ENCODE peak calls at places on chromosomes 6 and 20, in five cellular contexts. F, Z, D, C and S are unnamed samples.

GRCh38 chr6:139278190-139278589 is 13.6 kb downstream of the TXLNB start:
- DNase-seq in D (no peak), F (no peak), C (no peak), Z (no peak), S (peak)

GRCh38 chr20:6976535-6976934 is 209.0 kb downstream of the BMP2 start:
- DNase-seq in Z (no peak), C (no peak), F (no peak), D (no peak), S (no peak)

GRCh38 chr6:13113956-13114593 is 214.3 kb downstream of the TBC1D7 start:
- DNase-seq in C (no peak), Z (no peak), F (no peak), D (no peak), S (no peak)

GRCh38 chr6:130713144-130713543 is 114.1 kb upstream of the SMLR1 start:
- DNase-seq in Z (no peak), F (no peak), D (no peak), C (no peak), S (no peak)

GRCh38 chr6:169097336-169098052 is 156.2 kb downstream of the THBS2 start:
- DNase-seq in C (peak), F (no peak), D (no peak), Z (no peak), S (peak)

GRCh38 chr6:131946992-131947955 is 3.9 kb downstream of the CCN2 start:
- DNase-seq in Z (no peak), D (peak), C (peak), F (no peak), S (no peak)

GRCh38 chr6:126947070-126947469 is 171.4 kb upstream of the RSPO3 start:
- DNase-seq in Z (no peak), F (no peak), D (no peak), C (no peak), S (no peak)

GRCh38 chr20:59614714-59615113 is 10.4 kb downstream of the PHACTR3 start:
- DNase-seq in D (no peak), F (no peak), C (no peak), Z (no peak), S (no peak)

GRCh38 chr6:88492824-88493223 is 326.7 kb upstream of the CNR1 start:
- DNase-seq in C (peak), F (no peak), Z (no peak), D (peak), S (peak)

GRCh38 chr6:152356659-152357058 is 280.5 kb downstream of the SYNE1 start:
- DNase-seq in F (no peak), Z (peak), D (peak), C (peak), S (peak)

GRCh38 chr20:62816879-62817873 is at the start of gene COL9A3:
- DNase-seq in Z (no peak), D (peak), C (no peak), F (no peak), S (peak)

GRCh38 chr6:112939543-112939942 is 592.4 kb downstream of the RFPL4B start:
- DNase-seq in Z (peak), D (no peak), C (no peak), F (no peak), S (peak)

GRCh38 chr20:41734506-41734945 is 116.3 kb upstream of the CHD6 start:
- DNase-seq in Z (peak), C (no peak), D (peak), F (no peak), S (peak)

GRCh38 chr20:58162976-58163375 is 65.5 kb downstream of the ANKRD60 start:
- DNase-seq in C (no peak), Z (no peak), F (no peak), D (no peak), S (no peak)

GRCh38 chr6:122621638-122622037 is 11.4 kb downstream of the PKIB start:
- DNase-seq in F (no peak), D (no peak), C (no peak), Z (peak), S (peak)

GRCh38 chr6:74585779-74586178 is 620.1 kb downstream of the COL12A1 start:
- DNase-seq in F (no peak), D (no peak), C (no peak), Z (no peak), S (no peak)

GRCh38 chr20:4153251-4153650 is 137.9 kb upstream of the RNF24 start:
- DNase-seq in C (no peak), F (no peak), Z (no peak), D (no peak), S (no peak)

GRCh38 chr6:161215193-161215592 is 58.7 kb downstream of the AGPAT4 start:
- DNase-seq in F (no peak), D (peak), C (peak), Z (no peak), S (no peak)

GRCh38 chr6:43250992-43251373 is 7.7 kb downstream of the TTBK1 start:
- DNase-seq in Z (peak), C (no peak), D (no peak), F (no peak), S (no peak)

GRCh38 chr20:48066256-48066655 is 281.0 kb upstream of the SULF2 start:
- DNase-seq in C (peak), D (no peak), Z (no peak), F (no peak), S (no peak)

GRCh38 chr6:3906191-3907019 is 57.2 kb downstream of the FAM50B start:
- DNase-seq in Z (no peak), C (no peak), D (peak), F (no peak), S (no peak)

GRCh38 chr6:99589290-99589672 is 17.4 kb upstream of the PRDM13 start:
- DNase-seq in Z (no peak), D (no peak), F (no peak), C (no peak), S (peak)

GRCh38 chr20:41308290-41308691 is 9.2 kb downstream of the ZHX3 start:
- DNase-seq in Z (no peak), C (no peak), F (no peak), D (peak), S (no peak)

GRCh38 chr6:55636406-55637102 is 57.6 kb upstream of the HMGCLL1 start:
- DNase-seq in Z (peak), F (no peak), D (no peak), C (no peak), S (peak)